ENCODE peak calls at places on chromosomes 3 and 15, in four cellular contexts. X is fibroblast of lung; U is HCT116; D is CD8-positive, alpha-beta memory T cell. W is an unnamed sample. For H3K9me3, the result is how much of the 10 kb centered on the place peaks cover.

GRCh38 chr3:67291287-67292252 is 293.5 kb downstream of the KBTBD8 start:
- DNase-seq in X (no peak), U (no peak), D (no peak), W (peak)

GRCh38 chr15:43484455-43484854 is 8.5 kb downstream of the TP53BP1 start:
- DNase-seq in X (no peak), U (no peak), D (no peak), W (no peak)

GRCh38 chr3:63349583-63350177 is 71.6 kb downstream of the SYNPR start:
- DNase-seq in X (peak), U (peak), D (no peak), W (peak)

GRCh38 chr3:147397155-147397888 is 9.0 kb downstream of the ZIC4 start:
- DNase-seq in X (peak), U (no peak), D (no peak), W (no peak)

GRCh38 chr3:64462203-64463120 is 225.3 kb downstream of the ADAMTS9 start:
- DNase-seq in X (peak), U (no peak), D (no peak), W (no peak)

GRCh38 chr3:69890094-69890493 is 109.4 kb upstream of the SAMMSON start:
- DNase-seq in X (peak), U (no peak), D (no peak), W (no peak)

GRCh38 chr3:111151438-111151837 is 79.8 kb downstream of the NECTIN3 start:
- DNase-seq in X (peak), U (peak), D (no peak), W (no peak)

GRCh38 chr15:85770014-85770721 is 24.6 kb downstream of the KLHL25 start:
- DNase-seq in X (peak), U (no peak), D (no peak), W (no peak)

GRCh38 chr3:126098391-126098858 is 14.5 kb upstream of the SLC41A3 start:
- DNase-seq in X (no peak), U (no peak), D (no peak), W (peak)

GRCh38 chr3:12222765-12223485 is 64.2 kb upstream of the TIMP4 start:
- DNase-seq in X (peak), U (no peak), D (no peak), W (no peak)

GRCh38 chr3:72176537-72177041 is 391.6 kb upstream of the PROK2 start:
- DNase-seq in X (no peak), U (no peak), D (no peak), W (no peak)

GRCh38 chr3:127632035-127632434 is 3.0 kb downstream of the PODXL2 start:
- DNase-seq in X (no peak), U (no peak), D (no peak), W (peak)

GRCh38 chr3:17044844-17045243 is 160.1 kb downstream of the PLCL2 start:
- DNase-seq in X (no peak), U (no peak), D (no peak), W (no peak)

GRCh38 chr3:116939550-116939949 is 230.0 kb downstream of the TUSC7 start:
- DNase-seq in X (no peak), U (no peak), D (no peak), W (no peak)

GRCh38 chr3:128094295-128095151 is 29.1 kb downstream of the RUVBL1 start:
- DNase-seq in X (peak), U (no peak), D (no peak), W (no peak)

GRCh38 chr15:36774765-36775164 is 195.3 kb downstream of the CDIN1 start:
- DNase-seq in X (no peak), U (no peak), D (no peak), W (no peak)

GRCh38 chr3:194537732-194538247 is 51.0 kb upstream of the ATP13A3 start:
- DNase-seq in X (peak), U (no peak), D (no peak), W (peak)

GRCh38 chr3:27628029-27628750 is 93.9 kb downstream of the EOMES start:
- DNase-seq in X (peak), U (no peak), D (no peak), W (no peak)

GRCh38 chr15:44038801-44039200 is 156.3 kb downstream of the FRMD5 start:
- DNase-seq in X (peak), U (no peak), D (no peak), W (peak)

GRCh38 chr3:194497799-194498575 is 11.2 kb upstream of the ATP13A3 start:
- DNase-seq in X (no peak), U (no peak), D (no peak), W (peak)

GRCh38 chr3:58994746-58995330 is 55.0 kb downstream of the CFAP20DC start:
- DNase-seq in X (peak), U (peak), D (no peak), W (peak)

GRCh38 chr3:188345223-188345622 is 191.3 kb downstream of the LPP start:
- DNase-seq in X (peak), U (no peak), D (no peak), W (no peak)

GRCh38 chr3:129584631-129585030 is 21.8 kb downstream of the PLXND1 start:
- DNase-seq in X (no peak), U (no peak), D (no peak), W (no peak)

GRCh38 chr3:196135693-196136639 is 54.1 kb upstream of the TFRC start:
- DNase-seq in X (no peak), U (no peak), D (no peak), W (no peak)

GRCh38 chr15:74906193-74906449 is 530 bp downstream of the FAM219B start:
- DNase-seq in X (peak), U (no peak), D (no peak), W (no peak)

GRCh38 chr15:51931638-51932037 is 39.9 kb downstream of the LEO1 start:
- DNase-seq in X (peak), U (no peak), D (no peak), W (no peak)

GRCh38 chr15:39919740-39920509 is at the start of gene GPR176:
- DNase-seq in X (peak), U (no peak), D (peak), W (peak)

GRCh38 chr15:77853910-77854309 is 221.2 kb upstream of the LINGO1 start:
- DNase-seq in X (no peak), U (no peak), D (no peak), W (no peak)

GRCh38 chr15:57861039-57861638 is 154.6 kb downstream of the POLR2M start:
- DNase-seq in X (peak), U (peak), D (no peak), W (peak)

GRCh38 chr15:63244976-63245645 is 32.3 kb upstream of the APH1B start:
- DNase-seq in X (peak), U (no peak), D (no peak), W (no peak)
- H3K27ac ChIP-seq in X (peak), U (no peak), D (no peak), W (no peak)

GRCh38 chr15:99578809-99579208 is 13.0 kb downstream of the MEF2A start:
- DNase-seq in X (peak), U (no peak), D (no peak), W (peak)
- H3K9me3 ChIP-seq in X (under half), U (under half), D (under half), W (under half)

GRCh38 chr3:97972976-97973375 is 745 bp upstream of the RIOX2 start:
- DNase-seq in X (no peak), U (no peak), D (no peak), W (no peak)
- H3K27ac ChIP-seq in X (no peak), U (peak), D (no peak), W (no peak)

DNA sequence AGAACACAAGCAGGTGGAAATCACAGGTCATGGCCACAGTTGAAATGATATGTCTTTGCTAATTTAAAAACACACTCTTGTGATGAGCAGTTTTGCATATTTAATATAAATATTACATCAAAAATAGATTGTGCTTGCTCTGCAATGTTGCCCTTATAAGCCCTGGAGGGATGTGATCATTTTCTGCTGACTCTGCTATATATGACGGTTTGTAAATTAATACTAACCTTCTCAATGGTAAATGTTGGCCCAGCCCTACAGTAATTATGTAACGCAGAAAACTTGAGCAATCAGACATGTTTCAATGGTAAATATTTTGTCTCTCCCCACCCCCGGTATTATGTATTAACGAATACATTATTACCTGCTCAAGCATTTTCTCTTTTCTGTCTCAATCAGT is 359.5 kb upstream of the CNTN6 start:
- DNase-seq in X (no peak), U (no peak), D (no peak), W (no peak)
- H3K9me3 ChIP-seq in X (under half), U (under half), D (under half), W (under half)

GRCh38 chr15:68719051-68719450 is 101.6 kb downstream of the ANP32A start:
- DNase-seq in X (no peak), U (no peak), D (no peak), W (no peak)
- H3K27ac ChIP-seq in X (no peak), U (no peak), D (no peak), W (no peak)

GRCh38 chr15:87887177-87887576 is 369.4 kb downstream of the NTRK3 start:
- DNase-seq in X (no peak), U (no peak), D (no peak), W (no peak)
- H3K9me3 ChIP-seq in X (under half), U (under half), D (under half), W (under half)

GRCh38 chr3:45972534-45973402 is 22.9 kb downstream of the FYCO1 start:
- DNase-seq in X (peak), U (no peak), D (no peak), W (no peak)
- H3K27ac ChIP-seq in X (peak), U (no peak), D (no peak), W (no peak)

GRCh38 chr3:5888845-5889244 is 701.3 kb downstream of the EDEM1 start:
- DNase-seq in X (no peak), U (no peak), D (no peak), W (no peak)
- H3K9me3 ChIP-seq in X (under half), U (under half), D (under half), W (under half)

DNA sequence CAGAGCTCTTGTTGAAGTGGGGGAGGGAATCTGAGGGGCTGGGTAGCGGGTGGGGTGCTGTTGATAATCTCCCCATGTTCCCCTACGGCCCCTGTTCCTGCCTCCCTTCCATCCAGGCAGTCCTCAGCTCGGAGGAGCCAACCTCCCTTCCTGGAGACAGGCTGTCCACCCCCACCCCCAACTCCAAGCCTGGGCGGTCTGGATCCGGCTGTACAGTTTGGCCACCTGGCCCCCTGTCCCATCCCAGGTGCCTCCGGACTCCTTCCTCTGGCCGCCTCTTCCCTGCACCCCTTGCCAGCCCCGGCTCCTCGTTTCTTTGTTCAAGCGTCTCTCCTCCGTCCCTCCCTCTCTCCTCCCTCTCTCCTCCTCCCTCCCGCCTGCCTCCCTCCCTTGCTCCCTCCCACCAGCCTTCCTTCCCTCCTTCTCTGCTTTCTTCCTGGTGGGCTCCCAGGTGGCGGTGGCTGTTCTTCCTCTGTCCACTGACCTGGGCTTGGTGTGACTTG is 1.9 kb downstream of the SEMA3F start:
- DNase-seq in X (peak), U (no peak), D (no peak), W (no peak)
- H3K27ac ChIP-seq in X (no peak), U (no peak), D (no peak), W (no peak)

GRCh38 chr15:47577476-47577875 is 139.8 kb upstream of the SEMA6D start:
- DNase-seq in X (no peak), U (no peak), D (no peak), W (no peak)
- H3K9me3 ChIP-seq in X (under half), U (under half), D (under half), W (under half)

W was measured in SJCRH30.